ENCODE peak calls at places on chromosome 1, in nine cellular contexts. One of them, this sample, is unnamed.
A peak's percentile ranks its signal among the peaks of the same experiment; 100 is the strongest.

GRCh38 chr1:210244746-210245367 is 12.3 kb downstream of the SERTAD4 start:
- DNase-seq in DND-41: no peak
- DNase-seq in sigmoid colon: no peak
- DNase-seq in hepatocyte: no peak
- DNase-seq in left ventricle myocardium inferior: no peak
- DNase-seq in tibial nerve: no peak
- DNase-seq in kidney: no peak
- DNase-seq in Panc1: no peak
- DNase-seq in upper lobe of right lung: no peak
- DNase-seq in this sample: peak; percentile 78

GRCh38 chr1:214008791-214009612 is 21.2 kb downstream of the PROX1 start:
- DNase-seq in DND-41: no peak
- DNase-seq in sigmoid colon: no peak
- DNase-seq in hepatocyte: no peak
- DNase-seq in left ventricle myocardium inferior: no peak
- DNase-seq in tibial nerve: no peak
- DNase-seq in kidney: no peak
- DNase-seq in Panc1: no peak
- DNase-seq in upper lobe of right lung: no peak
- DNase-seq in this sample: no peak

GRCh38 chr1:177033628-177034027 is 130.9 kb downstream of the ASTN1 start:
- DNase-seq in DND-41: no peak
- DNase-seq in sigmoid colon: no peak
- DNase-seq in hepatocyte: no peak
- DNase-seq in left ventricle myocardium inferior: no peak
- DNase-seq in tibial nerve: no peak
- DNase-seq in kidney: no peak
- DNase-seq in Panc1: no peak
- DNase-seq in upper lobe of right lung: no peak
- DNase-seq in this sample: no peak

GRCh38 chr1:229046251-229046853 is 224.6 kb upstream of the RAB4A start:
- DNase-seq in DND-41: no peak
- DNase-seq in sigmoid colon: no peak
- DNase-seq in hepatocyte: no peak
- DNase-seq in left ventricle myocardium inferior: no peak
- DNase-seq in tibial nerve: no peak
- DNase-seq in kidney: no peak
- DNase-seq in Panc1: no peak
- DNase-seq in upper lobe of right lung: no peak
- DNase-seq in this sample: no peak

GRCh38 chr1:180567664-180568063 is 8.9 kb downstream of the OVAAL start:
- DNase-seq in DND-41: no peak
- DNase-seq in sigmoid colon: no peak
- DNase-seq in hepatocyte: peak; percentile 34
- DNase-seq in left ventricle myocardium inferior: no peak
- DNase-seq in tibial nerve: no peak
- DNase-seq in kidney: no peak
- DNase-seq in Panc1: no peak
- DNase-seq in upper lobe of right lung: no peak
- DNase-seq in this sample: no peak

GRCh38 chr1:72202761-72203160 is 79.6 kb downstream of the NEGR1 start:
- DNase-seq in DND-41: no peak
- DNase-seq in sigmoid colon: no peak
- DNase-seq in hepatocyte: no peak
- DNase-seq in left ventricle myocardium inferior: no peak
- DNase-seq in tibial nerve: no peak
- DNase-seq in kidney: no peak
- DNase-seq in Panc1: no peak
- DNase-seq in upper lobe of right lung: no peak
- DNase-seq in this sample: no peak

GRCh38 chr1:86466986-86467385 is 1.7 kb upstream of the CLCA1 start:
- DNase-seq in DND-41: peak; percentile 10
- DNase-seq in sigmoid colon: no peak
- DNase-seq in hepatocyte: no peak
- DNase-seq in left ventricle myocardium inferior: no peak
- DNase-seq in tibial nerve: no peak
- DNase-seq in kidney: no peak
- DNase-seq in Panc1: no peak
- DNase-seq in upper lobe of right lung: no peak
- DNase-seq in this sample: no peak

GRCh38 chr1:162081316-162081715 is 11.8 kb downstream of the NOS1AP start:
- DNase-seq in DND-41: no peak
- DNase-seq in sigmoid colon: no peak
- DNase-seq in hepatocyte: no peak
- DNase-seq in left ventricle myocardium inferior: no peak
- DNase-seq in tibial nerve: no peak
- DNase-seq in kidney: no peak
- DNase-seq in Panc1: peak; percentile 71
- DNase-seq in upper lobe of right lung: no peak
- DNase-seq in this sample: no peak

GRCh38 chr1:10075732-10076131 is 43.0 kb downstream of the UBE4B start:
- DNase-seq in DND-41: no peak
- DNase-seq in sigmoid colon: no peak
- DNase-seq in hepatocyte: no peak
- DNase-seq in left ventricle myocardium inferior: no peak
- DNase-seq in tibial nerve: no peak
- DNase-seq in kidney: no peak
- DNase-seq in Panc1: no peak
- DNase-seq in upper lobe of right lung: peak; percentile 22
- DNase-seq in this sample: no peak

GRCh38 chr1:10070206-10070605 is 37.4 kb downstream of the UBE4B start:
- DNase-seq in DND-41: no peak
- DNase-seq in sigmoid colon: no peak
- DNase-seq in hepatocyte: no peak
- DNase-seq in left ventricle myocardium inferior: no peak
- DNase-seq in tibial nerve: no peak
- DNase-seq in kidney: no peak
- DNase-seq in Panc1: no peak
- DNase-seq in upper lobe of right lung: no peak
- DNase-seq in this sample: no peak

GRCh38 chr1:10071640-10072039 is 38.9 kb downstream of the UBE4B start:
- DNase-seq in DND-41: no peak
- DNase-seq in sigmoid colon: no peak
- DNase-seq in hepatocyte: no peak
- DNase-seq in left ventricle myocardium inferior: no peak
- DNase-seq in tibial nerve: no peak
- DNase-seq in kidney: no peak
- DNase-seq in Panc1: no peak
- DNase-seq in upper lobe of right lung: no peak
- DNase-seq in this sample: no peak

GRCh38 chr1:10074855-10075418 is 42.2 kb downstream of the UBE4B start:
- DNase-seq in DND-41: no peak
- DNase-seq in sigmoid colon: no peak
- DNase-seq in hepatocyte: no peak
- DNase-seq in left ventricle myocardium inferior: no peak
- DNase-seq in tibial nerve: no peak
- DNase-seq in kidney: no peak
- DNase-seq in Panc1: no peak
- DNase-seq in upper lobe of right lung: no peak
- DNase-seq in this sample: no peak

GRCh38 chr1:10074059-10074854 is 41.5 kb downstream of the UBE4B start:
- DNase-seq in DND-41: peak; percentile 23
- DNase-seq in sigmoid colon: no peak
- DNase-seq in hepatocyte: peak; percentile 52
- DNase-seq in left ventricle myocardium inferior: no peak
- DNase-seq in tibial nerve: no peak
- DNase-seq in kidney: no peak
- DNase-seq in Panc1: peak; percentile 72
- DNase-seq in upper lobe of right lung: peak; percentile 68
- DNase-seq in this sample: peak; percentile 98
- H3K27ac ChIP-seq in DND-41: no peak overlapping the region
- H3K27ac ChIP-seq in sigmoid colon: peak overlapping the region; percentile 80
- H3K27ac ChIP-seq in hepatocyte: peak overlapping the region; percentile 50
- H3K27ac ChIP-seq in left ventricle myocardium inferior: peak overlapping the region; percentile 14
- H3K27ac ChIP-seq in tibial nerve: no peak overlapping the region
- H3K27ac ChIP-seq in kidney: no peak overlapping the region
- H3K27ac ChIP-seq in Panc1: no peak overlapping the region
- H3K27ac ChIP-seq in upper lobe of right lung: no peak overlapping the region
- H3K27ac ChIP-seq in this sample: peak overlapping the region; percentile 68

GRCh38 chr1:6783956-6784559 is 1.2 kb upstream of the CAMTA1 start:
- DNase-seq in DND-41: no peak
- DNase-seq in sigmoid colon: no peak
- DNase-seq in hepatocyte: no peak
- DNase-seq in left ventricle myocardium inferior: no peak
- DNase-seq in tibial nerve: no peak
- DNase-seq in kidney: no peak
- DNase-seq in Panc1: no peak
- DNase-seq in upper lobe of right lung: no peak
- DNase-seq in this sample: no peak

GRCh38 chr1:6785318-6785712 is at the start of gene CAMTA1:
- DNase-seq in DND-41: no peak
- DNase-seq in sigmoid colon: no peak
- DNase-seq in hepatocyte: no peak
- DNase-seq in left ventricle myocardium inferior: no peak
- DNase-seq in tibial nerve: no peak
- DNase-seq in kidney: no peak
- DNase-seq in Panc1: no peak
- DNase-seq in upper lobe of right lung: no peak
- DNase-seq in this sample: no peak

GRCh38 chr1:6784560-6785317 is 515 bp upstream of the CAMTA1 start:
- DNase-seq in DND-41: peak; percentile 100
- DNase-seq in sigmoid colon: peak; percentile 100
- DNase-seq in hepatocyte: peak; percentile 100
- DNase-seq in left ventricle myocardium inferior: peak; percentile 100
- DNase-seq in tibial nerve: peak; percentile 100
- DNase-seq in kidney: peak; percentile 100
- DNase-seq in Panc1: peak; percentile 100
- DNase-seq in upper lobe of right lung: peak; percentile 99
- DNase-seq in this sample: peak; percentile 100

GRCh38 chr1:6783221-6783620 is 2.0 kb upstream of the CAMTA1 start:
- DNase-seq in DND-41: no peak
- DNase-seq in sigmoid colon: no peak
- DNase-seq in hepatocyte: no peak
- DNase-seq in left ventricle myocardium inferior: no peak
- DNase-seq in tibial nerve: no peak
- DNase-seq in kidney: no peak
- DNase-seq in Panc1: no peak
- DNase-seq in upper lobe of right lung: no peak
- DNase-seq in this sample: no peak

DNA sequence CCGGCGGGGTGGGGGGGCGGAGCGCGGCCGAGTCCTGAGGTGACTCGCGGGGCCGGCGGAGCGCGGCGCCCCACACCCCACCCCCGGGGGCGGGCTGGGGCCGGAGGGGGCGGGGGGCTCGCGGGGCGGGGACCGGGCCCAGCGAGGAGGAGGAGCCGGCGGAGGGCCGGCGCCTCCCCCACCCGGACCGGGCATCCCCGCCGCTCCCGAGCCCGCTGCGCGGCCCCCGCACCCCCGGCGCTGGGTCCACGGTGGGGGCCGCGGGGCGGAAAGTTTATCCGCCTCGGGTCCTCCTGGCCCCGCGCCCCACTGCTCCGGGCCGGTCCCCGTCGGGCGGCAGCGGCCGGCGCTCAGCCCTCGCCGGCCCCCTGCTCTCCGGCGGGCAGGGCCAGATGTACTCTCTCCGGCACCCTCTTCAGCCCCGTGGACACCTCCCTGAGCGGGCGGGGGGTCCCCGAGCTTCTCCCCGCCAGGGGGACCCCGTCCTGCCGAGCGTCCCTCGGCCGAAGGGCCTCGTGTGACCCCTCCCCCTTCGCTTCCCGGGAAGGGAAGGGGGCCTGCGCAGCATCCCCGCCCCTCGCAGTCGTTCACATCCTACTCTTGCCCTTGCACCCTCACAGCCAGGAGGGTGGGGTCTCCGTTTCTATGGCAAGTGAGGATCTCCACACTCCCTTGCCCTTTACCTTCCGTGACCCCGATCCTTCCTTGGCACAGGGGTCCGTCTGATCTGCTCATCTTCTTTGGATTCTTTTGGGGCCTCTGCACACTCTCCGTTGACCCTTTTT is 659 bp downstream of the CAMTA1 start:
- DNase-seq in DND-41: peak; percentile 48
- DNase-seq in sigmoid colon: peak; percentile 69
- DNase-seq in hepatocyte: peak; percentile 77
- DNase-seq in left ventricle myocardium inferior: peak; percentile 49
- DNase-seq in tibial nerve: no peak
- DNase-seq in kidney: peak; percentile 84
- DNase-seq in Panc1: no peak
- DNase-seq in upper lobe of right lung: peak; percentile 77
- DNase-seq in this sample: no peak
- TF ChIP-seq CTCF in DND-41: peak; percentile 29
- TF ChIP-seq CTCF in sigmoid colon: no peak
- TF ChIP-seq CTCF in hepatocyte: peak; percentile 25
- TF ChIP-seq CTCF in left ventricle myocardium inferior: peak; percentile 18
- TF ChIP-seq CTCF in tibial nerve: no peak
- TF ChIP-seq CTCF in kidney: no peak
- TF ChIP-seq CTCF in Panc1: no peak
- TF ChIP-seq CTCF in upper lobe of right lung: peak; percentile 9
- TF ChIP-seq CTCF in this sample: no peak

GRCh38 chr1:89942014-89942413 is 52.9 kb upstream of the ZNF326 start:
- DNase-seq in DND-41: no peak
- DNase-seq in sigmoid colon: no peak
- DNase-seq in hepatocyte: no peak
- DNase-seq in left ventricle myocardium inferior: no peak
- DNase-seq in tibial nerve: no peak
- DNase-seq in kidney: no peak
- DNase-seq in Panc1: no peak
- DNase-seq in upper lobe of right lung: no peak
- DNase-seq in this sample: no peak

GRCh38 chr1:89939059-89939570 is 55.8 kb upstream of the ZNF326 start:
- DNase-seq in DND-41: no peak
- DNase-seq in sigmoid colon: no peak
- DNase-seq in hepatocyte: no peak
- DNase-seq in left ventricle myocardium inferior: no peak
- DNase-seq in tibial nerve: no peak
- DNase-seq in kidney: no peak
- DNase-seq in Panc1: no peak
- DNase-seq in upper lobe of right lung: no peak
- DNase-seq in this sample: no peak

GRCh38 chr1:89942825-89943658 is 51.9 kb upstream of the ZNF326 start:
- DNase-seq in DND-41: no peak
- DNase-seq in sigmoid colon: no peak
- DNase-seq in hepatocyte: peak; percentile 26
- DNase-seq in left ventricle myocardium inferior: no peak
- DNase-seq in tibial nerve: no peak
- DNase-seq in kidney: no peak
- DNase-seq in Panc1: no peak
- DNase-seq in upper lobe of right lung: no peak
- DNase-seq in this sample: no peak

GRCh38 chr1:89939693-89940438 is 55.0 kb upstream of the ZNF326 start:
- DNase-seq in DND-41: no peak
- DNase-seq in sigmoid colon: no peak
- DNase-seq in hepatocyte: no peak
- DNase-seq in left ventricle myocardium inferior: no peak
- DNase-seq in tibial nerve: no peak
- DNase-seq in kidney: no peak
- DNase-seq in Panc1: no peak
- DNase-seq in upper lobe of right lung: no peak
- DNase-seq in this sample: no peak

DNA sequence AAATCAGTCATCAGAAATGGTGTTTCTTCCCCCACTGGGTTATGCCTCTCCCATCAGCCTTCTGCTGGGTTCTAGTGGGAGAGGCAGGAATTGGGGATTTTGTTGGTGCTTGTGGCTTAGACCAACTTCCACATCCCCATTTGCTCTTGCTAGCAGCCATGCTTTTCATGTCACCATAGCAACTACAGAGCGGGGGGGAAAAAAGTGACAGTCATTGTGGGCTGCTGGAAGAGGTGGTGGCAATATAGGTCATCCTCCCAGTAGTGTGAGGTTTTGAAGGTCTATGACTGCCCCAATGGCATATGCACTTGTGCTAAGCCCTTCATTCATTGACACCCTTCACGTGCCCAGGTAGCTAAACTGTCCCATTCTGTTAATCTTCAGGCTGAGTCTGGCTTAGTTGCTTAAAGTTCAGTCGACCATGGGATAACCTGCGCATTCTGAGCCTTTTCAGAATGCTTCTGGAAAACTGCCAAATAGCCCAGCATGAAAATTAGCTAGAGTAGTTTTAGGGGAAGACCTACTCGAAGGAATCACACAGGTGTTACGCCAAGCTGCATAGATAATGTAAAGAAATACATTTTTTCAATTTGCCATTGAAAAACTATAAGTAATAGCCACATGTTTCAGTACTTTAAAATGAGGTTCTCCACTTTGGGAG is 53.7 kb upstream of the ZNF326 start:
- DNase-seq in DND-41: peak; percentile 21
- DNase-seq in sigmoid colon: no peak
- DNase-seq in hepatocyte: no peak
- DNase-seq in left ventricle myocardium inferior: no peak
- DNase-seq in tibial nerve: no peak
- DNase-seq in kidney: no peak
- DNase-seq in Panc1: no peak
- DNase-seq in upper lobe of right lung: no peak
- DNase-seq in this sample: no peak
- H3K27ac ChIP-seq in DND-41: no peak overlapping the region
- H3K27ac ChIP-seq in sigmoid colon: no peak overlapping the region
- H3K27ac ChIP-seq in hepatocyte: no peak overlapping the region
- H3K27ac ChIP-seq in left ventricle myocardium inferior: no peak overlapping the region
- H3K27ac ChIP-seq in tibial nerve: no peak overlapping the region
- H3K27ac ChIP-seq in kidney: no peak overlapping the region
- H3K27ac ChIP-seq in Panc1: no peak overlapping the region
- H3K27ac ChIP-seq in upper lobe of right lung: no peak overlapping the region
- H3K27ac ChIP-seq in this sample: no peak overlapping the region

GRCh38 chr1:53638641-53639035 is 100.3 kb downstream of the GLIS1 start:
- DNase-seq in DND-41: no peak
- DNase-seq in sigmoid colon: no peak
- DNase-seq in hepatocyte: no peak
- DNase-seq in left ventricle myocardium inferior: no peak
- DNase-seq in tibial nerve: no peak
- DNase-seq in kidney: peak; percentile 49
- DNase-seq in Panc1: no peak
- DNase-seq in upper lobe of right lung: peak; percentile 57
- DNase-seq in this sample: no peak

GRCh38 chr1:53637726-53638640 is 101.0 kb downstream of the GLIS1 start:
- DNase-seq in DND-41: no peak
- DNase-seq in sigmoid colon: no peak
- DNase-seq in hepatocyte: no peak
- DNase-seq in left ventricle myocardium inferior: no peak
- DNase-seq in tibial nerve: no peak
- DNase-seq in kidney: peak; percentile 49
- DNase-seq in Panc1: no peak
- DNase-seq in upper lobe of right lung: peak; percentile 35
- DNase-seq in this sample: no peak

GRCh38 chr1:53640696-53641065 is 98.3 kb downstream of the GLIS1 start:
- DNase-seq in DND-41: no peak
- DNase-seq in sigmoid colon: no peak
- DNase-seq in hepatocyte: no peak
- DNase-seq in left ventricle myocardium inferior: no peak
- DNase-seq in tibial nerve: no peak
- DNase-seq in kidney: peak; percentile 42
- DNase-seq in Panc1: no peak
- DNase-seq in upper lobe of right lung: peak; percentile 32
- DNase-seq in this sample: no peak

GRCh38 chr1:53639996-53640695 is 98.8 kb downstream of the GLIS1 start:
- DNase-seq in DND-41: no peak
- DNase-seq in sigmoid colon: no peak
- DNase-seq in hepatocyte: no peak
- DNase-seq in left ventricle myocardium inferior: no peak
- DNase-seq in tibial nerve: no peak
- DNase-seq in kidney: peak; percentile 19
- DNase-seq in Panc1: no peak
- DNase-seq in upper lobe of right lung: peak; percentile 33
- DNase-seq in this sample: no peak

DNA sequence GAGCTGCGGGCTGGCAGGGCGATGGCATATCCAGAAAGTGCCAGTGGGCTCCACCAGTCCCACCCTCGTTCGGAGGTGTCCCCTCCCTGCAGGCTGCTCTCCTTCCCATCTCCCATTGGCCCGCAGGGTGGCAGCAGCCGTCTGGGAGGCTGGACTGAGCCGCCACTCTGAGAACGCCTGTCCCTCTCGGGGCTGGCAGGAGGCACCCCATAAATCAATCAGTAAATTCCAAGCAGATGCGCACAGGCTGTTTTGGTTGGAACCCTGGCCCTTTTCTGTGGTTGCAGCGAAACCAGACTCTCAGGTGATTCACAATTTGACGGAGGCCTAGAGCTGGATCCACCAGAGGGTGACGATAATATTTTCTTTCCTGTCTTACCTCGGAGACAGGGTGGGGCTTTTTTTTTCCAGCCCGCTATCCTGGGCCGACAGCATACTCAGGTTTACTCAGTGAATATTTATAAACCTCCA is 99.7 kb downstream of the GLIS1 start:
- DNase-seq in DND-41: no peak
- DNase-seq in sigmoid colon: peak; percentile 61
- DNase-seq in hepatocyte: no peak
- DNase-seq in left ventricle myocardium inferior: no peak
- DNase-seq in tibial nerve: no peak
- DNase-seq in kidney: peak; percentile 73
- DNase-seq in Panc1: no peak
- DNase-seq in upper lobe of right lung: peak; percentile 38
- DNase-seq in this sample: peak; percentile 79
- TF ChIP-seq CTCF in DND-41: no peak
- TF ChIP-seq CTCF in sigmoid colon: no peak
- TF ChIP-seq CTCF in hepatocyte: peak; percentile 15
- TF ChIP-seq CTCF in left ventricle myocardium inferior: no peak
- TF ChIP-seq CTCF in tibial nerve: no peak
- TF ChIP-seq CTCF in kidney: no peak
- TF ChIP-seq CTCF in Panc1: no peak
- TF ChIP-seq CTCF in upper lobe of right lung: no peak
- TF ChIP-seq CTCF in this sample: no peak